ENCODE peak calls at places on chromosomes 11 and 22, in five cellular contexts. One of them, this sample, is unnamed.

GRCh38 chr11:12871788-12872321 is 137.3 kb upstream of the RASSF10 start:
- DNase-seq in neuronal stem cell: no peak
- DNase-seq in H9: no peak
- DNase-seq in trophoblast cell: peak
- DNase-seq in H1: no peak
- DNase-seq in this sample: no peak

GRCh38 chr11:79413258-79413657 is 27.6 kb downstream of the TENM4 start:
- DNase-seq in neuronal stem cell: peak
- DNase-seq in H9: peak
- DNase-seq in trophoblast cell: no peak
- DNase-seq in H1: no peak
- DNase-seq in this sample: peak

GRCh38 chr11:45880772-45881570 is 4.5 kb upstream of the MAPK8IP1 start:
- DNase-seq in neuronal stem cell: no peak
- DNase-seq in H9: no peak
- DNase-seq in trophoblast cell: no peak
- DNase-seq in H1: no peak
- DNase-seq in this sample: no peak

GRCh38 chr11:47408598-47409439 is 429 bp downstream of the SLC39A13 start:
- DNase-seq in neuronal stem cell: no peak
- DNase-seq in H9: peak
- DNase-seq in trophoblast cell: peak
- DNase-seq in H1: no peak
- DNase-seq in this sample: peak

GRCh38 chr22:26471522-26471921 is 12.1 kb downstream of the HPS4 start:
- DNase-seq in neuronal stem cell: no peak
- DNase-seq in H9: no peak
- DNase-seq in trophoblast cell: peak
- DNase-seq in H1: no peak
- DNase-seq in this sample: peak

GRCh38 chr11:121235057-121235456 is 57.5 kb upstream of the SC5D start:
- DNase-seq in neuronal stem cell: no peak
- DNase-seq in H9: no peak
- DNase-seq in trophoblast cell: peak
- DNase-seq in H1: no peak
- DNase-seq in this sample: no peak

GRCh38 chr11:30772908-30773307 is 186.8 kb upstream of the MPPED2 start:
- DNase-seq in neuronal stem cell: no peak
- DNase-seq in H9: no peak
- DNase-seq in trophoblast cell: no peak
- DNase-seq in H1: no peak
- DNase-seq in this sample: no peak

GRCh38 chr11:124108158-124108557 is 7.1 kb upstream of the VWA5A start:
- DNase-seq in neuronal stem cell: no peak
- DNase-seq in H9: peak
- DNase-seq in trophoblast cell: peak
- DNase-seq in H1: no peak
- DNase-seq in this sample: peak

GRCh38 chr11:134560066-134560465 is 148.0 kb upstream of the B3GAT1 start:
- DNase-seq in neuronal stem cell: no peak
- DNase-seq in H9: no peak
- DNase-seq in trophoblast cell: no peak
- DNase-seq in H1: no peak
- DNase-seq in this sample: no peak

GRCh38 chr11:334264-335033 is 13.8 kb upstream of the IFITM3 start:
- DNase-seq in neuronal stem cell: no peak
- DNase-seq in H9: peak
- DNase-seq in trophoblast cell: peak
- DNase-seq in H1: peak
- DNase-seq in this sample: peak

GRCh38 chr22:26170795-26171194 is 1.5 kb downstream of the SEZ6L start:
- DNase-seq in neuronal stem cell: peak
- DNase-seq in H9: peak
- DNase-seq in trophoblast cell: no peak
- DNase-seq in H1: peak
- DNase-seq in this sample: no peak

GRCh38 chr11:131809203-131809948 is 439.0 kb downstream of the NTM start:
- DNase-seq in neuronal stem cell: no peak
- DNase-seq in H9: no peak
- DNase-seq in trophoblast cell: no peak
- DNase-seq in H1: no peak
- DNase-seq in this sample: no peak

GRCh38 chr22:31846161-31847115 is 92.6 kb downstream of the DEPDC5 start:
- DNase-seq in neuronal stem cell: no peak
- DNase-seq in H9: no peak
- DNase-seq in trophoblast cell: no peak
- DNase-seq in H1: no peak
- DNase-seq in this sample: peak

GRCh38 chr22:40084246-40084645 is 89.5 kb downstream of the FAM83F start:
- DNase-seq in neuronal stem cell: no peak
- DNase-seq in H9: no peak
- DNase-seq in trophoblast cell: no peak
- DNase-seq in H1: no peak
- DNase-seq in this sample: no peak

GRCh38 chr11:3932698-3933097 is 77.2 kb downstream of the STIM1 start:
- DNase-seq in neuronal stem cell: no peak
- DNase-seq in H9: no peak
- DNase-seq in trophoblast cell: no peak
- DNase-seq in H1: no peak
- DNase-seq in this sample: no peak
- H2BK12ac ChIP-seq in neuronal stem cell: no peak
- H2BK12ac ChIP-seq in H9: no peak
- H2BK12ac ChIP-seq in trophoblast cell: no peak
- H2BK12ac ChIP-seq in H1: no peak
- H2BK12ac ChIP-seq in this sample: no peak

GRCh38 chr11:114282488-114282887 is 13.7 kb upstream of the NNMT start:
- DNase-seq in neuronal stem cell: no peak
- DNase-seq in H9: no peak
- DNase-seq in trophoblast cell: no peak
- DNase-seq in H1: no peak
- DNase-seq in this sample: no peak
- H2AK5ac ChIP-seq in neuronal stem cell: no peak
- H2AK5ac ChIP-seq in H9: no peak
- H2AK5ac ChIP-seq in trophoblast cell: peak
- H2AK5ac ChIP-seq in H1: no peak
- H2AK5ac ChIP-seq in this sample: peak

GRCh38 chr11:35617687-35618496 is at the start of gene FJX1:
- DNase-seq in neuronal stem cell: peak
- DNase-seq in H9: peak
- DNase-seq in trophoblast cell: peak
- DNase-seq in H1: peak
- DNase-seq in this sample: peak

GRCh38 chr11:35617316-35617686 is 959 bp upstream of the FJX1 start:
- DNase-seq in neuronal stem cell: no peak
- DNase-seq in H9: no peak
- DNase-seq in trophoblast cell: no peak
- DNase-seq in H1: no peak
- DNase-seq in this sample: no peak

GRCh38 chr11:35619754-35620640 is 1.7 kb downstream of the FJX1 start:
- DNase-seq in neuronal stem cell: peak
- DNase-seq in H9: peak
- DNase-seq in trophoblast cell: no peak
- DNase-seq in H1: peak
- DNase-seq in this sample: peak

GRCh38 chr11:35618497-35619029 is 303 bp downstream of the FJX1 start:
- DNase-seq in neuronal stem cell: peak
- DNase-seq in H9: no peak
- DNase-seq in trophoblast cell: no peak
- DNase-seq in H1: no peak
- DNase-seq in this sample: peak

GRCh38 chr11:35619030-35619753 is 932 bp downstream of the FJX1 start:
- DNase-seq in neuronal stem cell: peak
- DNase-seq in H9: peak
- DNase-seq in trophoblast cell: peak
- DNase-seq in H1: peak
- DNase-seq in this sample: peak
- H3K18ac ChIP-seq in neuronal stem cell: peak
- H3K18ac ChIP-seq in H9: peak
- H3K18ac ChIP-seq in trophoblast cell: peak
- H3K18ac ChIP-seq in H1: peak
- H3K18ac ChIP-seq in this sample: peak

GRCh38 chr11:128691802-128692749 is 1.8 kb upstream of the FLI1 start:
- DNase-seq in neuronal stem cell: no peak
- DNase-seq in H9: peak
- DNase-seq in trophoblast cell: no peak
- DNase-seq in H1: peak
- DNase-seq in this sample: peak
- H2BK12ac ChIP-seq in neuronal stem cell: no peak
- H2BK12ac ChIP-seq in H9: no peak
- H2BK12ac ChIP-seq in trophoblast cell: no peak
- H2BK12ac ChIP-seq in H1: peak
- H2BK12ac ChIP-seq in this sample: peak

GRCh38 chr11:93849751-93850584 is 450 bp downstream of the VSTM5 start:
- DNase-seq in neuronal stem cell: peak
- DNase-seq in H9: peak
- DNase-seq in trophoblast cell: no peak
- DNase-seq in H1: peak
- DNase-seq in this sample: peak
- H2AK5ac ChIP-seq in neuronal stem cell: no peak
- H2AK5ac ChIP-seq in H9: no peak
- H2AK5ac ChIP-seq in trophoblast cell: no peak
- H2AK5ac ChIP-seq in H1: no peak
- H2AK5ac ChIP-seq in this sample: no peak

GRCh38 chr22:37425800-37426531 is 1.3 kb downstream of the ELFN2 start:
- DNase-seq in neuronal stem cell: no peak
- DNase-seq in H9: peak
- DNase-seq in trophoblast cell: no peak
- DNase-seq in H1: peak
- DNase-seq in this sample: peak

GRCh38 chr22:37427128-37427710 is at the start of gene ELFN2:
- DNase-seq in neuronal stem cell: no peak
- DNase-seq in H9: no peak
- DNase-seq in trophoblast cell: no peak
- DNase-seq in H1: no peak
- DNase-seq in this sample: peak

GRCh38 chr22:37425369-37425768 is 1.9 kb downstream of the ELFN2 start:
- DNase-seq in neuronal stem cell: no peak
- DNase-seq in H9: no peak
- DNase-seq in trophoblast cell: no peak
- DNase-seq in H1: no peak
- DNase-seq in this sample: no peak

GRCh38 chr22:37427711-37428635 is 694 bp upstream of the ELFN2 start:
- DNase-seq in neuronal stem cell: no peak
- DNase-seq in H9: no peak
- DNase-seq in trophoblast cell: no peak
- DNase-seq in H1: no peak
- DNase-seq in this sample: no peak

DNA sequence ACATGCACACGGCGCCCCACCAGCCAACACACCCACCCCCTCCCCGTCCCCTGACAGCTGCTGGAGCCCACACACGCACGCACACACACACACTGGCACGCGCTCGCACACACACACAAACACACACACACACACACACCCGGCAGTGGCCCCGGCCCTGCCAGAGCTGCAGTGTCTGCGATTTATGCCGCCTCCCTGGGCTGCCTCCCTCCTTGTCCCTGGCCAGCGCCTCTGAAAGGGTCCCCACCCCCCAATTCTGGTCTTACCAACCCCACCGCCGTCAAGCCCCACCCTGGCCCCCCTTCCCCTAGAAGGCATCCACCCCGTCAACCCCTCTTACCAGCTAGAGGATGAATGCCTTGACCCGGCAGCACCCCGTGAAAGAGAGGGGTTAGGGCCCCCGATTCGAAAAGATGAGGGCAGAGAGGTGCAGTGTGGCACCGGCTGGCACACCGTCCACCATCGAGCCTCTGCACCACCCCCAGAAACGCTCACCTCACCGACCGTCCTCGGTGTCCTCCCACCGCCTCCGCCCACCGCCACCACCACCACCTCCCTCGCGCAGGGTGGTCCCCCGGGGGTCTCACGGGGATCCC is 649 bp downstream of the ELFN2 start:
- DNase-seq in neuronal stem cell: no peak
- DNase-seq in H9: no peak
- DNase-seq in trophoblast cell: no peak
- DNase-seq in H1: no peak
- DNase-seq in this sample: no peak
- H3K18ac ChIP-seq in neuronal stem cell: peak
- H3K18ac ChIP-seq in H9: no peak
- H3K18ac ChIP-seq in trophoblast cell: no peak
- H3K18ac ChIP-seq in H1: peak
- H3K18ac ChIP-seq in this sample: peak

GRCh38 chr11:126924381-126924780 is 76.2 kb downstream of the KIRREL3 start:
- DNase-seq in neuronal stem cell: no peak
- DNase-seq in H9: peak
- DNase-seq in trophoblast cell: no peak
- DNase-seq in H1: no peak
- DNase-seq in this sample: no peak
- H2BK12ac ChIP-seq in neuronal stem cell: no peak
- H2BK12ac ChIP-seq in H9: no peak
- H2BK12ac ChIP-seq in trophoblast cell: no peak
- H2BK12ac ChIP-seq in H1: no peak
- H2BK12ac ChIP-seq in this sample: no peak

This sample was measured in mesenchymal stem cell.